ENCODE peak calls at places on chromosomes 12 and 14, in seven cellular contexts. K, M, D, B, Q, Z and U are unnamed samples.

GRCh38 chr12:3600039-3600720 is 109.2 kb downstream of the PRMT8 start:
- DNase-seq in K (no peak), Q (no peak), Z (no peak), D (no peak), M (no peak), B (no peak), U (no peak)

GRCh38 chr12:112261559-112261958 is 120.7 kb downstream of the HECTD4 start:
- DNase-seq in B (no peak), D (no peak), Z (no peak), M (no peak), K (no peak), Q (peak), U (no peak)

GRCh38 chr12:86312258-86312657 is 56.1 kb upstream of the MGAT4C start:
- DNase-seq in K (no peak), M (no peak), D (no peak), B (no peak), Z (no peak), Q (no peak), U (no peak)

GRCh38 chr14:97273540-97273939 is 476.4 kb downstream of the VRK1 start:
- DNase-seq in M (no peak), Z (no peak), D (no peak), Q (no peak), K (no peak), B (no peak), U (no peak)

GRCh38 chr12:96489392-96490056 is at the start of gene CFAP54:
- DNase-seq in M (peak), D (peak), B (peak), K (no peak), Z (peak), Q (peak), U (peak)

GRCh38 chr14:69504775-69505174 is 20.2 kb downstream of the PLEKHD1 start:
- DNase-seq in M (no peak), B (no peak), Z (no peak), K (no peak), Q (no peak), D (no peak), U (no peak)

GRCh38 chr12:53290661-53291060 is 4.7 kb upstream of the PFDN5 start:
- DNase-seq in K (no peak), Q (no peak), Z (no peak), D (peak), B (no peak), M (no peak), U (no peak)

GRCh38 chr12:121388421-121388981 is 11.4 kb upstream of the RNF34 start:
- DNase-seq in D (peak), Z (peak), M (peak), Q (peak), B (no peak), K (no peak), U (no peak)

GRCh38 chr12:9041321-9041720 is 52.0 kb downstream of the KLRG1 start:
- DNase-seq in Z (no peak), K (no peak), B (no peak), M (peak), D (peak), Q (no peak), U (no peak)

GRCh38 chr12:49619286-49619685 is 4.1 kb upstream of the PRPF40B start:
- DNase-seq in D (peak), Z (no peak), B (no peak), K (no peak), Q (no peak), M (peak), U (no peak)

GRCh38 chr14:50600849-50601248 is 40.9 kb downstream of the ATL1 start:
- DNase-seq in D (no peak), Q (no peak), M (no peak), B (no peak), Z (no peak), K (peak), U (no peak)

GRCh38 chr14:68249534-68250517 is 430.2 kb downstream of the RAD51B start:
- DNase-seq in Q (no peak), M (peak), K (peak), Z (no peak), B (no peak), D (peak), U (no peak)

GRCh38 chr14:71701990-71702389 is 230.2 kb upstream of the RGS6 start:
- DNase-seq in Q (no peak), Z (no peak), D (no peak), K (no peak), B (no peak), M (no peak), U (no peak)

GRCh38 chr12:111170559-111170958 is 198.3 kb downstream of the PHETA1 start:
- DNase-seq in D (no peak), K (no peak), Z (no peak), B (no peak), M (no peak), Q (no peak), U (peak)

GRCh38 chr12:40104461-40105264 is 1.2 kb downstream of the SLC2A13 start:
- DNase-seq in B (no peak), K (no peak), M (no peak), Z (no peak), D (no peak), Q (no peak), U (no peak)

GRCh38 chr12:21891763-21892217 is 49.4 kb downstream of the ABCC9 start:
- DNase-seq in Q (no peak), D (no peak), M (no peak), K (no peak), Z (no peak), B (no peak), U (no peak)

GRCh38 chr14:90671382-90671781 is 144.8 kb downstream of the TTC7B start:
- DNase-seq in Z (no peak), B (no peak), K (no peak), D (no peak), M (no peak), Q (no peak), U (no peak)